ENCODE peak calls at places on chromosomes 12 and 14, in nine cellular contexts. A, C, I, U, G, S, Q, L and D are unnamed samples.

GRCh38 chr12:117360551-117361311 is 695 bp downstream of the NOS1 start:
- DNase-seq in C (no peak), Q (no peak), G (no peak), I (no peak), A (peak; percentile 70), S (no peak), U (no peak), L (no peak), D (no peak)

GRCh38 chr12:27158322-27158721 is 75.9 kb upstream of the C12orf71 start:
- DNase-seq in Q (no peak), C (no peak), I (no peak), S (no peak), U (no peak), G (no peak), A (peak; percentile 60), L (no peak), D (no peak)

GRCh38 chr14:72786377-72787350 is 107.2 kb downstream of the DPF3 start:
- DNase-seq in L (no peak), U (no peak), S (no peak), I (no peak), A (no peak), G (no peak), C (no peak), Q (no peak), D (no peak)

GRCh38 chr12:113465808-113466769 is 5.6 kb downstream of the LHX5 start:
- DNase-seq in S (no peak), A (peak; percentile 59), L (no peak), Q (no peak), U (no peak), C (no peak), G (no peak), I (no peak), D (no peak)

GRCh38 chr12:104720346-104721064 is 237.6 kb downstream of the SLC41A2 start:
- DNase-seq in S (no peak), I (peak; percentile 26), C (no peak), Q (no peak), U (no peak), L (no peak), G (peak; percentile 58), A (no peak), D (peak; percentile 33)

GRCh38 chr14:42140831-42141279 is 534.2 kb downstream of the LRFN5 start:
- DNase-seq in L (peak; percentile 54), I (peak; percentile 4), Q (no peak), S (peak; percentile 86), G (no peak), A (no peak), U (no peak), C (peak; percentile 71), D (peak; percentile 12)

GRCh38 chr14:89417469-89418225 is 614 bp upstream of the FOXN3 start:
- DNase-seq in Q (no peak), A (peak; percentile 64), U (no peak), L (no peak), C (peak; percentile 35), S (no peak), I (peak; percentile 47), G (peak; percentile 60), D (peak; percentile 56)

GRCh38 chr14:105299654-105300541 is 903 bp downstream of the BRF1 start:
- DNase-seq in G (peak; percentile 48), U (no peak), L (no peak), C (no peak), I (no peak), A (no peak), S (no peak), Q (no peak), D (no peak)

GRCh38 chr12:96244826-96245225 is 50.7 kb downstream of the ELK3 start:
- DNase-seq in Q (no peak), C (no peak), A (no peak), I (no peak), U (no peak), S (no peak), G (no peak), L (no peak), D (no peak)

GRCh38 chr12:121224591-121224990 is 14.7 kb downstream of the P2RX4 start:
- DNase-seq in C (no peak), S (no peak), U (no peak), Q (no peak), I (no peak), G (no peak), A (no peak), L (no peak), D (no peak)

GRCh38 chr14:55160989-55161388 is 30.4 kb downstream of the DLGAP5 start:
- DNase-seq in A (no peak), C (peak; percentile 17), S (peak; percentile 2), G (no peak), Q (no peak), U (no peak), I (peak; percentile 53), L (peak; percentile 21), D (peak; percentile 65)

GRCh38 chr12:56634242-56634836 is 4.2 kb upstream of the BAZ2A start:
- DNase-seq in C (peak; percentile 82), G (peak; percentile 77), A (peak; percentile 95), I (no peak), S (no peak), U (peak; percentile 81), L (no peak), Q (no peak), D (peak; percentile 16)

GRCh38 chr12:53217930-53218307 is 10.9 kb upstream of the ITGB7 start:
- DNase-seq in G (no peak), C (peak; percentile 39), I (no peak), S (no peak), Q (no peak), U (no peak), L (no peak), A (peak; percentile 10), D (peak; percentile 27)

GRCh38 chr14:54398028-54398368 is 1.2 kb downstream of the CDKN3 start:
- DNase-seq in C (no peak), U (peak; percentile 23), L (no peak), A (no peak), G (no peak), I (no peak), Q (no peak), S (no peak), D (no peak)

GRCh38 chr12:15690320-15690719 is 98.9 kb downstream of the EPS8 start:
- DNase-seq in S (no peak), L (no peak), U (no peak), G (no peak), Q (no peak), I (no peak), A (no peak), C (no peak), D (no peak)

GRCh38 chr14:88490168-88490567 is 64.6 kb downstream of the PTPN21 start:
- DNase-seq in I (no peak), U (no peak), Q (no peak), L (no peak), C (no peak), A (peak; percentile 44), G (no peak), S (no peak), D (no peak)

DNA sequence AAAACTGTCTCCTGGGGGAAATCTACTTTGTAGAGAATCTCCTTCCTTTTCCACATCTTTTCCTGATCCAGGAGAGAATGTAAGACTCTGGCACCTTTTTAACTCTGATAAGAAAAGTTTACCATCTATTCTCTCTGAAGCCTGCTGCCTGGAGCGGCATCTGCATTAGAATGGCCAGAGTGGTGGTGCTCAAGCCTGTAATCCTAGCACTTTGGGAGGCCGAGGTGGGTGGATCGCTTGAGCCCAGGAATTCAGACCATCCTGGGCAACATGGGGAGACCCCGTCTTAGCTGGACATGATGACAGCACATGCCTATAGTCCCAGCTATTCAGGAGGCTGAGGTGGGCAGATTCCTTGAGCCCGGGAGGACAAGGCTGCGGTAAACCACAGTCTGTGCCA is 1.4 kb upstream of the CHFR start:
- DNase-seq in A (peak; percentile 82), I (no peak), Q (no peak), G (no peak), L (no peak), S (no peak), C (no peak), U (no peak), D (no peak)
- H3K4me3 ChIP-seq in A (peak overlapping the region; percentile 92), I (no peak overlapping the region), Q (no peak overlapping the region), G (no peak overlapping the region), L (no peak overlapping the region), S (no peak overlapping the region), C (no peak overlapping the region), U (no peak overlapping the region), D (no peak overlapping the region)

DNA sequence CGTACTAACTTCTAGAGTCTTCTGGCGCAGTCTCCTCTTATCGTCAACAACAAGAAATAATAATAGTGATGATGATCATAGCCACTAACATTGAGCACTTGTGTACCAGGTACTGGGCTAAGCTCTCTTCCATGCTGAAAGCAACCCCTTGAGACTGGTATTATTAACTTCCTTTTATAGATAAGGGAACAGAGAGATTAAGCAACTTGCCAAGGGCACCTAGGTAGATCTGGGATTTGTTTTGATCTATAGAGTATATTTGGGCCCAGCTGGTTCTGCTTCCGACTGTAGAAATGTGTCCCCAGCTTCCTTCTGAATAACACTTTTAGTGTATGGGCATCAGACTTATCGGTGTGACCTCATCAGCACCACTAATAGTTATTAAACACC is 1.1 kb upstream of the ZNF219 start:
- DNase-seq in L (no peak), Q (no peak), G (no peak), U (no peak), I (no peak), A (no peak), S (no peak), C (no peak), D (no peak)
- TF ChIP-seq CTCF in L (no peak), Q (no peak), G (no peak), U (no peak), I (no peak), A (no peak), S (no peak), C (no peak), D (no peak)

GRCh38 chr12:109714913-109715244 is 1.3 kb downstream of the FAM222A start:
- DNase-seq in I (no peak), S (no peak), U (no peak), Q (no peak), L (no peak), G (no peak), C (no peak), A (no peak), D (no peak)
- H3K4me3 ChIP-seq in I (peak overlapping the region; percentile 80), S (peak overlapping the region; percentile 52), U (no peak overlapping the region), Q (no peak overlapping the region), L (no peak overlapping the region), G (peak overlapping the region; percentile 62), C (peak overlapping the region; percentile 59), A (peak overlapping the region; percentile 80), D (no peak overlapping the region)

DNA sequence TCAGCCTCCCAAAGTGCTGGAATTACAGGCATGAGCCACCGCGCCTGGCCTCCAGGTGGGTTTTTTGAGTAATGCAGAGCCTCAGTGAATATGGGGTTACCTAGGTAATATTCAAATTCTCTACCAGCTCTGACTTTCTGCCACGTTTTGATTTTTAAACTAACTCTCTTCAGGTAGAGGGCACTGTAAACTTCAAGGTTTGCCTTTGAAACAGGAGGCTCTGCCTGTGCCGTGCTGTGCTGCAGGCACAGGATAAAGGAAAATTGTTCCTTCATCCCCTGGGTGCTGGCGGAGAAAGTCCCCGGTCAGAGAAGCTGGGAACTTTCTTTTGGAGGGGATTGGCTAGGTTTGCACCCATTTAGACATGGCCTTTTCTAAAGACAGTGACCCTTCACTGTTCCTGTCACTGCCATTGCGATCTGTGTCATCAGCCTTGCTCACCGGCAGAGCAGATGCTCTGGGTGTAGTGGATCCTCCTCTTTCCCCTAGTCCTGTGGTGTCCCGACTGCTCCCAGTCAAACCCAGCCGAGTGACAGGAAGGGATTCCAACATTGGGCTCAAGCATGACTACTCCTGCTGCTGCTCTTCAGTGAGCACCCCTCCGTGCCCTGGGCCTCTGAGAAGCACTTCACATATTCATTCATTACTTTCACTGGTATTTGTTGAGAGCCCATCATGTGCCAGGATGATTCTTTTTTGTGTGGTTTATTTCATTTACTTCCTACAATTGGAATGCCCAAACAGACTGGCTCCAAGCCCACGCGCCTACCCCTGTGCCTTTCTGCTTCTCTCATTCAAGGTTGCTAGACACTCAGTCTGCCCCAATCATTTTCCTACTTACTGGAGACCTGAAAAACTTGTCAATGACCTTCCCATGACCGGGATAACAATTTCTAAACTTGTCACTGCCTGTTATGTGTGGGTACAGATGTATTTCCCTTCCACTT is 103.6 kb downstream of the TMEM30B start:
- DNase-seq in S (no peak), L (no peak), C (peak; percentile 66), I (no peak), U (no peak), G (no peak), A (peak; percentile 49), Q (no peak), D (no peak)
- TF ChIP-seq CTCF in S (no peak), L (no peak), C (no peak), I (no peak), U (no peak), G (no peak), A (peak; percentile 32), Q (no peak), D (no peak)